ENCODE peak calls at places on chromosomes 13 and 19, in four cellular contexts. One of them, this sample, is unnamed.

GRCh38 chr13:27791146-27791900 is 960 bp upstream of the GSX1 start:
- DNase-seq in tibial nerve: no peak
- DNase-seq in heart left ventricle: no peak
- DNase-seq in left ventricle myocardium inferior: no peak
- DNase-seq in this sample: no peak

GRCh38 chr19:8251025-8251472 is 41.9 kb downstream of the CERS4 start:
- DNase-seq in tibial nerve: peak; percentile 63
- DNase-seq in heart left ventricle: peak; percentile 94
- DNase-seq in left ventricle myocardium inferior: peak; percentile 89
- DNase-seq in this sample: peak; percentile 84

GRCh38 chr19:16764280-16764679 is 44.6 kb downstream of the NWD1 start:
- DNase-seq in tibial nerve: no peak
- DNase-seq in heart left ventricle: no peak
- DNase-seq in left ventricle myocardium inferior: no peak
- DNase-seq in this sample: no peak

GRCh38 chr13:112729408-112729807 is 39.6 kb downstream of the ATP11A start:
- DNase-seq in tibial nerve: no peak
- DNase-seq in heart left ventricle: peak; percentile 87
- DNase-seq in left ventricle myocardium inferior: peak; percentile 74
- DNase-seq in this sample: no peak

GRCh38 chr19:21210037-21210621 is 68.3 kb downstream of the ZNF431 start:
- DNase-seq in tibial nerve: no peak
- DNase-seq in heart left ventricle: no peak
- DNase-seq in left ventricle myocardium inferior: no peak
- DNase-seq in this sample: no peak

GRCh38 chr19:50835785-50836542 is 2.6 kb upstream of the KLK15 start:
- DNase-seq in tibial nerve: peak; percentile 26
- DNase-seq in heart left ventricle: peak; percentile 72
- DNase-seq in left ventricle myocardium inferior: peak; percentile 66
- DNase-seq in this sample: peak; percentile 93

GRCh38 chr19:7971553-7972520 is 28.4 kb upstream of the TIMM44 start:
- DNase-seq in tibial nerve: no peak
- DNase-seq in heart left ventricle: no peak
- DNase-seq in left ventricle myocardium inferior: no peak
- DNase-seq in this sample: peak; percentile 79

GRCh38 chr13:76636881-76637280 is 249.3 kb downstream of the KCTD12 start:
- DNase-seq in tibial nerve: no peak
- DNase-seq in heart left ventricle: no peak
- DNase-seq in left ventricle myocardium inferior: no peak
- DNase-seq in this sample: no peak

GRCh38 chr19:35348909-35349611 is 1.4 kb downstream of the FFAR1 start:
- DNase-seq in tibial nerve: no peak
- DNase-seq in heart left ventricle: no peak
- DNase-seq in left ventricle myocardium inferior: no peak
- DNase-seq in this sample: no peak

GRCh38 chr19:15680923-15681322 is 8.0 kb downstream of the CYP4F12 start:
- DNase-seq in tibial nerve: no peak
- DNase-seq in heart left ventricle: no peak
- DNase-seq in left ventricle myocardium inferior: no peak
- DNase-seq in this sample: no peak

GRCh38 chr19:9945319-9945966 is 9.1 kb upstream of the OLFM2 start:
- DNase-seq in tibial nerve: peak; percentile 78
- DNase-seq in heart left ventricle: peak; percentile 92
- DNase-seq in left ventricle myocardium inferior: peak; percentile 90
- DNase-seq in this sample: peak; percentile 82

GRCh38 chr13:83819611-83820010 is 62.7 kb downstream of the SLITRK1 start:
- DNase-seq in tibial nerve: no peak
- DNase-seq in heart left ventricle: no peak
- DNase-seq in left ventricle myocardium inferior: no peak
- DNase-seq in this sample: no peak

GRCh38 chr13:113155201-113155600 is 3.2 kb upstream of the PROZ start:
- DNase-seq in tibial nerve: no peak
- DNase-seq in heart left ventricle: no peak
- DNase-seq in left ventricle myocardium inferior: no peak
- DNase-seq in this sample: no peak

GRCh38 chr19:47512183-47512947 is 2.5 kb downstream of the NAPA start:
- DNase-seq in tibial nerve: no peak
- DNase-seq in heart left ventricle: peak; percentile 30
- DNase-seq in left ventricle myocardium inferior: no peak
- DNase-seq in this sample: no peak

GRCh38 chr13:32917504-32917903 is 98.7 kb upstream of the KL start:
- DNase-seq in tibial nerve: no peak
- DNase-seq in heart left ventricle: no peak
- DNase-seq in left ventricle myocardium inferior: no peak
- DNase-seq in this sample: no peak

GRCh38 chr13:113043001-113043630 is 62.5 kb upstream of the F7 start:
- DNase-seq in tibial nerve: no peak
- DNase-seq in heart left ventricle: no peak
- DNase-seq in left ventricle myocardium inferior: no peak
- DNase-seq in this sample: no peak

GRCh38 chr13:101514695-101515275 is 62.3 kb downstream of the ITGBL1 start:
- DNase-seq in tibial nerve: no peak
- DNase-seq in heart left ventricle: no peak
- DNase-seq in left ventricle myocardium inferior: no peak
- DNase-seq in this sample: no peak

DNA sequence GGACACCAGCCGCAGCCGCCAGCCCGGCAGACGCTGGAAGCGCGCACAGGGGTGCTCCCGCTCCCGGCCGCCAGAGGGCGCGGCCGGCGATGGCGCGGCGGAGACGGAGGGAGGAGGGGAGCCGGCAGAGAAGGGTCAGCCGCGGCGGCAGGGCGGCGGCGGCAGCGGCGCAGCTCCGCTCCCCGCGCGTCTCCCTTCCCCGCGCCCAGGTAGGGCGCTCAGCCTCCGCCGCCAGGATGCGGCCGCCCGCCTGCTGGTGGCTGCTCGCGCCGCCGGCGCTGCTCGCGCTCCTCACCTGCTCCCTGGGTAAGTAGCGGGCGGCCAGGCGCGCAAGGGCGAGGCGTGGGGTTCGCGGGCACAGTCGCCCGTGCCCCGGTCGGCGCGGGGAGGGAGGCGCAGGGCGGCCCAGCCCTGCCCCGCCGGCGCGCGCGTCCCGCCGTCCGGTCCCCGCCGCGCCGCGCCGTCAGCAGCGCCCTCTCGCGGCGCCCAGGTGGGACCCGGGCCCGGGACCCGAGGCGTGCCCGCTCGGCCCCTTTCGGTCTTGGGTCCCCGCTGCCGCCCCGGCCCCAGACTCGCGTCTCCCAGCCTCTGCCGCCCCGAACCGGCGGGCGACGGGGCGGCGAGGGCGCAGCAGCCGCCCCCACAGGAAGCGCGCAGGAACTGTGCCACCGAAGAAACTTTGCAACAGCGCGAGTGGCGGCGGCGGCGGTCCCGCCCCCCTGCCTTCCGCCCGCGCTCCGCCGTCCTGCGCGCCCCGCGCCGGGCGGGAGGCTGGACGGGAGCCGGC is at the start of gene B3GLCT:
- DNase-seq in tibial nerve: peak; percentile 51
- DNase-seq in heart left ventricle: peak; percentile 81
- DNase-seq in left ventricle myocardium inferior: peak; percentile 81
- DNase-seq in this sample: peak; percentile 99
- H3K27ac ChIP-seq in tibial nerve: peak within 1 kb of the TSS; percentile 94
- H3K27ac ChIP-seq in heart left ventricle: peak within 1 kb of the TSS; percentile 99
- H3K27ac ChIP-seq in left ventricle myocardium inferior: peak within 1 kb of the TSS; percentile 100
- H3K27ac ChIP-seq in this sample: peak within 1 kb of the TSS; percentile 98

GRCh38 chr13:111211789-111212516 is 96.8 kb downstream of the ARHGEF7 start:
- DNase-seq in tibial nerve: no peak
- DNase-seq in heart left ventricle: no peak
- DNase-seq in left ventricle myocardium inferior: no peak
- DNase-seq in this sample: no peak
- H3K4me1 ChIP-seq in tibial nerve: peaks cover 82% of the 10 kb centered on the region
- H3K4me1 ChIP-seq in heart left ventricle: peaks cover 63% of the 10 kb centered on the region
- H3K4me1 ChIP-seq in left ventricle myocardium inferior: peaks cover 100% of the 10 kb centered on the region
- H3K4me1 ChIP-seq in this sample: peaks cover 20% of the 10 kb centered on the region

GRCh38 chr13:72570019-72570418 is 157.4 kb downstream of the MZT1 start:
- DNase-seq in tibial nerve: no peak
- DNase-seq in heart left ventricle: no peak
- DNase-seq in left ventricle myocardium inferior: no peak
- DNase-seq in this sample: no peak

GRCh38 chr13:72561791-72562190 is 165.6 kb downstream of the MZT1 start:
- DNase-seq in tibial nerve: no peak
- DNase-seq in heart left ventricle: no peak
- DNase-seq in left ventricle myocardium inferior: no peak
- DNase-seq in this sample: no peak

GRCh38 chr13:72565893-72566292 is 161.5 kb downstream of the MZT1 start:
- DNase-seq in tibial nerve: no peak
- DNase-seq in heart left ventricle: no peak
- DNase-seq in left ventricle myocardium inferior: no peak
- DNase-seq in this sample: no peak

GRCh38 chr13:72562686-72563085 is 164.7 kb downstream of the MZT1 start:
- DNase-seq in tibial nerve: no peak
- DNase-seq in heart left ventricle: no peak
- DNase-seq in left ventricle myocardium inferior: no peak
- DNase-seq in this sample: no peak

DNA sequence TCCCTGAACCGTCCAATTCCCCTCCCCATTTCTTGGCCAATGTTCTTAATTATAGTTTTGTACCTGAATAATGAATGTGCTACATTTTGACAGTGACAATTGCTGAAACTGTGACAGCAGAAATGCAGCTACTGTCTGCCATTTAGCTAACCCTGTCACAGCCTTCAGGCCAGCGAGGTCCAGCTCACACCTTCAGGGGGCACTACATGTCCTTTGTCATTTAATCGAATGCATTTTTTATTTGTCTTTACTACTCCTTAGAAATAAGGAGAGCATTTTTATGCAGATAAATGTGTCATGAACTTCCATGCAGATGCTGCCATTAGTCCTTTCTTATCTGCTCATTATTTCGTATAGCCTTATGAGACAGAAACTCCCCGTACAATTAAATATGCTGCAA is 159.9 kb downstream of the MZT1 start:
- DNase-seq in tibial nerve: no peak
- DNase-seq in heart left ventricle: no peak
- DNase-seq in left ventricle myocardium inferior: no peak
- DNase-seq in this sample: no peak
- TF ChIP-seq CTCF in tibial nerve: no peak
- TF ChIP-seq CTCF in heart left ventricle: no peak
- TF ChIP-seq CTCF in left ventricle myocardium inferior: no peak
- TF ChIP-seq CTCF in this sample: no peak

GRCh38 chr19:18461471-18461870 is 23.5 kb upstream of the ISYNA1 start:
- DNase-seq in tibial nerve: no peak
- DNase-seq in heart left ventricle: no peak
- DNase-seq in left ventricle myocardium inferior: no peak
- DNase-seq in this sample: no peak
- H3K27ac ChIP-seq in tibial nerve: peak overlapping the region; percentile 90
- H3K27ac ChIP-seq in heart left ventricle: peak overlapping the region; percentile 91
- H3K27ac ChIP-seq in left ventricle myocardium inferior: peak overlapping the region; percentile 91
- H3K27ac ChIP-seq in this sample: no peak overlapping the region

GRCh38 chr19:12991296-12991695 is 4.0 kb upstream of the NFIX start:
- DNase-seq in tibial nerve: no peak
- DNase-seq in heart left ventricle: no peak
- DNase-seq in left ventricle myocardium inferior: no peak
- DNase-seq in this sample: no peak
- H3K4me1 ChIP-seq in tibial nerve: no peaks in the 10 kb centered on the region
- H3K4me1 ChIP-seq in heart left ventricle: no peaks in the 10 kb centered on the region
- H3K4me1 ChIP-seq in left ventricle myocardium inferior: peaks cover 9% of the 10 kb centered on the region
- H3K4me1 ChIP-seq in this sample: peaks cover 3% of the 10 kb centered on the region

GRCh38 chr13:53522034-53522433 is 493.4 kb downstream of the OLFM4 start:
- DNase-seq in tibial nerve: no peak
- DNase-seq in heart left ventricle: no peak
- DNase-seq in left ventricle myocardium inferior: no peak
- DNase-seq in this sample: no peak
- TF ChIP-seq CTCF in tibial nerve: no peak
- TF ChIP-seq CTCF in heart left ventricle: no peak
- TF ChIP-seq CTCF in left ventricle myocardium inferior: no peak
- TF ChIP-seq CTCF in this sample: no peak

GRCh38 chr19:30118221-30118620 is 176.2 kb downstream of the URI1 start:
- DNase-seq in tibial nerve: no peak
- DNase-seq in heart left ventricle: no peak
- DNase-seq in left ventricle myocardium inferior: no peak
- DNase-seq in this sample: no peak
- H3K27ac ChIP-seq in tibial nerve: no peak overlapping the region
- H3K27ac ChIP-seq in heart left ventricle: no peak overlapping the region
- H3K27ac ChIP-seq in left ventricle myocardium inferior: no peak overlapping the region
- H3K27ac ChIP-seq in this sample: no peak overlapping the region

DNA sequence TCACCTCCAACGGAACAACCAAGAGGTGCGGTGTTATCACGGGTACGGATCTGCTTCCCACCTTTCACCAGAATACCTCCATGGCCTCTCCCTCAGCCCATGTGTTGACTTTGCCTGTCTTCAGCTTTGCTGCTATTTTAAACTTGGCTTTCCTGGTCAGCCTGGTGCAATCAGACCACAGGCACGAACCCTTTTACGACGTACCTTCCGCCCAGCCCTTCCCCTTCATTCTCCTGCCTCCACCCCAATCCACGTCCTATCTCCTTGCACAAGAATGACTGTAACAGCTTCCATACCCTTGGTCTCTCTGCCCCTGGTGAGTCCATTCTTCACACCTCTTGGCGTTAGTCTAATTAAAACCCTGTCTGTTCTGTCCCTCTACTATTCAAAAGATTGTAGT is 431.7 kb downstream of the EFNB2 start:
- DNase-seq in tibial nerve: no peak
- DNase-seq in heart left ventricle: no peak
- DNase-seq in left ventricle myocardium inferior: no peak
- DNase-seq in this sample: no peak
- H3K4me1 ChIP-seq in tibial nerve: no peaks in the 10 kb centered on the region
- H3K4me1 ChIP-seq in heart left ventricle: no peaks in the 10 kb centered on the region
- H3K4me1 ChIP-seq in left ventricle myocardium inferior: peaks cover 7% of the 10 kb centered on the region
- H3K4me1 ChIP-seq in this sample: no peaks in the 10 kb centered on the region

This sample was measured in left lung.